ENCODE peak calls at places on chromosomes 3 and 15, in eight cellular contexts. One of them, this sample, is unnamed.

GRCh38 chr15:83784975-83785374 is 131.1 kb downstream of the ADAMTSL3 start:
- DNase-seq in MV-4-11: no peak
- DNase-seq in kidney tubule cell: peak; percentile 89
- DNase-seq in lower lobe of right lung: no peak
- DNase-seq in ovary: no peak
- DNase-seq in NCI-H1694: no peak
- DNase-seq in NCI-H2029 treated with DMSO at 0.1 percent for 48 hours: no peak
- DNase-seq in esophagus muscularis mucosa: no peak
- DNase-seq in this sample: peak; percentile 77

GRCh38 chr15:68499620-68500312 is 67.8 kb upstream of the ITGA11 start:
- DNase-seq in MV-4-11: no peak
- DNase-seq in kidney tubule cell: peak; percentile 4
- DNase-seq in lower lobe of right lung: no peak
- DNase-seq in ovary: no peak
- DNase-seq in NCI-H1694: no peak
- DNase-seq in NCI-H2029 treated with DMSO at 0.1 percent for 48 hours: no peak
- DNase-seq in esophagus muscularis mucosa: peak; percentile 55
- DNase-seq in this sample: peak; percentile 13

GRCh38 chr3:57150097-57150496 is 15.1 kb downstream of the IL17RD start:
- DNase-seq in MV-4-11: no peak
- DNase-seq in kidney tubule cell: no peak
- DNase-seq in lower lobe of right lung: no peak
- DNase-seq in ovary: no peak
- DNase-seq in NCI-H1694: no peak
- DNase-seq in NCI-H2029 treated with DMSO at 0.1 percent for 48 hours: no peak
- DNase-seq in esophagus muscularis mucosa: no peak
- DNase-seq in this sample: no peak

GRCh38 chr3:43995078-43995928 is 246.4 kb upstream of the TOPAZ1 start:
- DNase-seq in MV-4-11: no peak
- DNase-seq in kidney tubule cell: peak; percentile 64
- DNase-seq in lower lobe of right lung: peak; percentile 44
- DNase-seq in ovary: no peak
- DNase-seq in NCI-H1694: no peak
- DNase-seq in NCI-H2029 treated with DMSO at 0.1 percent for 48 hours: peak; percentile 20
- DNase-seq in esophagus muscularis mucosa: no peak
- DNase-seq in this sample: no peak

GRCh38 chr3:160893207-160893606 is 137.2 kb downstream of the PPM1L start:
- DNase-seq in MV-4-11: no peak
- DNase-seq in kidney tubule cell: no peak
- DNase-seq in lower lobe of right lung: no peak
- DNase-seq in ovary: no peak
- DNase-seq in NCI-H1694: no peak
- DNase-seq in NCI-H2029 treated with DMSO at 0.1 percent for 48 hours: no peak
- DNase-seq in esophagus muscularis mucosa: no peak
- DNase-seq in this sample: no peak

GRCh38 chr3:105195260-105195659 is 171.4 kb upstream of the ALCAM start:
- DNase-seq in MV-4-11: no peak
- DNase-seq in kidney tubule cell: peak; percentile 7
- DNase-seq in lower lobe of right lung: no peak
- DNase-seq in ovary: no peak
- DNase-seq in NCI-H1694: no peak
- DNase-seq in NCI-H2029 treated with DMSO at 0.1 percent for 48 hours: no peak
- DNase-seq in esophagus muscularis mucosa: no peak
- DNase-seq in this sample: peak; percentile 15

GRCh38 chr15:64634020-64634419 is 141.4 kb downstream of the RBPMS2 start:
- DNase-seq in MV-4-11: peak; percentile 68
- DNase-seq in kidney tubule cell: peak; percentile 59
- DNase-seq in lower lobe of right lung: no peak
- DNase-seq in ovary: no peak
- DNase-seq in NCI-H1694: no peak
- DNase-seq in NCI-H2029 treated with DMSO at 0.1 percent for 48 hours: no peak
- DNase-seq in esophagus muscularis mucosa: no peak
- DNase-seq in this sample: no peak

GRCh38 chr15:76337739-76338554 is 1.4 kb downstream of the ISL2 start:
- DNase-seq in MV-4-11: peak; percentile 26
- DNase-seq in kidney tubule cell: no peak
- DNase-seq in lower lobe of right lung: peak; percentile 52
- DNase-seq in ovary: no peak
- DNase-seq in NCI-H1694: no peak
- DNase-seq in NCI-H2029 treated with DMSO at 0.1 percent for 48 hours: no peak
- DNase-seq in esophagus muscularis mucosa: no peak
- DNase-seq in this sample: no peak

GRCh38 chr3:138935864-138936762 is 10.8 kb downstream of the FOXL2 start:
- DNase-seq in MV-4-11: peak; percentile 25
- DNase-seq in kidney tubule cell: peak; percentile 65
- DNase-seq in lower lobe of right lung: peak; percentile 82
- DNase-seq in ovary: peak; percentile 96
- DNase-seq in NCI-H1694: peak; percentile 61
- DNase-seq in NCI-H2029 treated with DMSO at 0.1 percent for 48 hours: no peak
- DNase-seq in esophagus muscularis mucosa: no peak
- DNase-seq in this sample: peak; percentile 62

GRCh38 chr3:61730058-61730457 is 168.7 kb downstream of the PTPRG start:
- DNase-seq in MV-4-11: no peak
- DNase-seq in kidney tubule cell: no peak
- DNase-seq in lower lobe of right lung: no peak
- DNase-seq in ovary: no peak
- DNase-seq in NCI-H1694: no peak
- DNase-seq in NCI-H2029 treated with DMSO at 0.1 percent for 48 hours: no peak
- DNase-seq in esophagus muscularis mucosa: no peak
- DNase-seq in this sample: no peak

GRCh38 chr3:46908294-46908985 is 30.9 kb downstream of the PTH1R start:
- DNase-seq in MV-4-11: no peak
- DNase-seq in kidney tubule cell: no peak
- DNase-seq in lower lobe of right lung: peak; percentile 46
- DNase-seq in ovary: peak; percentile 65
- DNase-seq in NCI-H1694: no peak
- DNase-seq in NCI-H2029 treated with DMSO at 0.1 percent for 48 hours: no peak
- DNase-seq in esophagus muscularis mucosa: no peak
- DNase-seq in this sample: no peak

GRCh38 chr3:72368331-72368975 is 479.8 kb downstream of the SHQ1 start:
- DNase-seq in MV-4-11: no peak
- DNase-seq in kidney tubule cell: peak; percentile 28
- DNase-seq in lower lobe of right lung: no peak
- DNase-seq in ovary: no peak
- DNase-seq in NCI-H1694: no peak
- DNase-seq in NCI-H2029 treated with DMSO at 0.1 percent for 48 hours: no peak
- DNase-seq in esophagus muscularis mucosa: no peak
- DNase-seq in this sample: no peak